ENCODE peak calls at places on chromosomes 3 and 15, in five cellular contexts. X is HCT116, D is GM23248, K is HepG2, A is neuronal stem cell. F is an unnamed sample.

GRCh38 chr3:162338514-162338913 is 841.9 kb downstream of the OTOL1 start:
- DNase-seq in D (no peak), X (no peak), A (no peak), K (no peak), F (no peak)

GRCh38 chr3:73499787-73500186 is 125.0 kb downstream of the PDZRN3 start:
- DNase-seq in D (peak), X (no peak), A (no peak), K (no peak), F (no peak)

GRCh38 chr3:51955893-51956770 is 951 bp downstream of the GPR62 start:
- DNase-seq in X (no peak), A (no peak), K (no peak), D (peak), F (no peak)

GRCh38 chr15:68524753-68525584 is 53.8 kb upstream of the CORO2B start:
- DNase-seq in X (no peak), A (no peak), K (no peak), D (peak), F (no peak)

GRCh38 chr3:10437272-10437994 is 68.0 kb downstream of the ATP2B2 start:
- DNase-seq in X (no peak), D (peak), A (no peak), K (no peak), F (no peak)

GRCh38 chr3:194773216-194773615 is 87.5 kb downstream of the FAM43A start:
- DNase-seq in A (no peak), D (peak), K (no peak), X (no peak), F (no peak)

GRCh38 chr15:63288778-63289378 is 11.5 kb downstream of the APH1B start:
- DNase-seq in A (no peak), X (peak), D (peak), K (peak), F (peak)

GRCh38 chr15:32716216-32716959 is 1.4 kb upstream of the GREM1 start:
- DNase-seq in A (no peak), D (no peak), K (no peak), X (no peak), F (no peak)

GRCh38 chr15:91472316-91472756 is 372.3 kb downstream of the SV2B start:
- DNase-seq in X (no peak), D (no peak), A (no peak), K (no peak), F (peak)

GRCh38 chr3:49015072-49015471 is 3.3 kb downstream of the DALRD3 start:
- DNase-seq in X (no peak), K (no peak), D (no peak), A (no peak), F (no peak)

GRCh38 chr15:68555348-68556037 is 23.3 kb upstream of the CORO2B start:
- DNase-seq in K (no peak), D (no peak), A (no peak), X (no peak), F (no peak)

GRCh38 chr3:135944831-135945230 is 20.7 kb upstream of the PPP2R3A start:
- DNase-seq in X (no peak), D (peak), K (no peak), A (no peak), F (no peak)

GRCh38 chr15:49297584-49297983 is 125.5 kb upstream of the FGF7 start:
- DNase-seq in X (no peak), K (no peak), D (no peak), A (no peak), F (no peak)

GRCh38 chr3:49013738-49014660 is 4.4 kb downstream of the DALRD3 start:
- DNase-seq in D (peak), K (peak), X (no peak), A (no peak), F (peak)

GRCh38 chr3:183182732-183183610 is 20.4 kb upstream of the LAMP3 start:
- DNase-seq in D (no peak), X (no peak), A (no peak), K (no peak), F (no peak)

GRCh38 chr3:71010731-71011455 is 572.6 kb downstream of the FOXP1 start:
- DNase-seq in D (no peak), X (no peak), A (no peak), K (no peak), F (peak)

GRCh38 chr3:99859855-99860254 is 42.2 kb downstream of the CMSS1 start:
- DNase-seq in D (peak), K (no peak), X (no peak), A (no peak), F (no peak)

GRCh38 chr3:61663728-61664492 is 102.5 kb downstream of the PTPRG start:
- DNase-seq in D (peak), X (peak), K (no peak), A (no peak), F (no peak)

GRCh38 chr15:86139828-86140227 is 60.2 kb downstream of the AGBL1 start:
- DNase-seq in D (no peak), A (no peak), X (no peak), K (no peak), F (no peak)

GRCh38 chr3:55537563-55537962 is 50.5 kb upstream of the WNT5A start:
- DNase-seq in K (no peak), D (no peak), A (no peak), X (no peak), F (no peak)

GRCh38 chr15:60374628-60375081 is 23.1 kb downstream of the ANXA2 start:
- DNase-seq in D (peak), K (peak), A (no peak), X (peak), F (no peak)

GRCh38 chr15:100732359-100733055 is 130.1 kb downstream of the ASB7 start:
- DNase-seq in X (no peak), D (peak), A (no peak), K (no peak), F (no peak)

DNA sequence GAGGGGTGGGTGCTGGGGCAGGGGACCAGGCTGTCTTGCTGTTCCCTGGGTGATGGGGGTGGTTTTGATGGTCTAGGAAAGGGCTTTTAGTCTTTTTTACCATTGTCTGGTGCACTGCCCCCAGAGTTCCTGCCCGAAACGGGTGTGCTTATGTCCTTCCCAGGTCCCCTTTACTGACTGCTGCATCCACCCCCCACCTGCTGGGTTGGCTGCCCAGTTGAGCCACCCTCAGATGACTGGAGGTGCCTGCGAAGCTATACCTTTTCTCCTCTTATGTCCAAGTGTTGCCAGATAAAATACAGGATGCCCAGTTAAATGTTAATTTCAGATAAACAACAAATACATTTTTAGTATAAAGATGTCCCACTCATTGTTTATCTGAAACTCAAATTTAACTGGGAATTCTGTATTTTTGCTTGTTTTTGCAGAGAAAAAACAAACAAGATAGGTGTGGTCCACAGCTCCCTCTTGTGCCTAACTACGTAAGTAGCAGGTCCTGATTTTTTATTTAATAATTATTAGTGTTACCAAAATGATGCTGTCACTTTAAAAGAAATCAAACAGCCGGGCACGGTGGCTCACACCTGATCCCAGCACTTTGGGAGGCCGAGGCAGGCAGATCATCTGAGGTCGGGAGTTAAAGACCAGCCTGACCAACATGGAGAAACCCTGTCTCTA is 6.1 kb upstream of the RPP14 start:
- DNase-seq in X (no peak), D (peak), A (peak), K (peak), F (peak)
- H3K9ac ChIP-seq in X (no peak), D (no peak), A (no peak), K (no peak), F (no peak)

DNA sequence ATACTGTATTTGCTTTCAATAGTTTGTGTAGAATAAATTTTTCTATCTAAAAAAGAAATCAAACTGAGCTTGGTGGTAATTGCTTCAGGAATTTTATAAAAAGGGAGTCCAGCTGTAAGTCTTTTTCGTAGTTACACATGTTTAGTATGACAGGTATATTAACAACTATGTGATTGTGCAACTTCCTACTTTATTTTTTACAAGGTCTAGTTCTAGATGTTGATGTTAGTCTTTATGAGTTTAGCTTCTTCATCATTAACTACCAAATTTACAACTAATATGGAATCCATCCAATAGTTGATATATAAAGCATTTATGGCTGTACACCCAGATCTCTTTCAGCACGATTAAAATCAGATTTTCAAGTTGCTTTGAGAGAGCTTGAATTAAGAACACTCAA is 623.6 kb upstream of the AGTR1 start:
- DNase-seq in D (no peak), K (no peak), A (no peak), X (no peak), F (no peak)
- H3K4me3 ChIP-seq in D (no peak), K (no peak), A (no peak), X (no peak), F (no peak)

DNA sequence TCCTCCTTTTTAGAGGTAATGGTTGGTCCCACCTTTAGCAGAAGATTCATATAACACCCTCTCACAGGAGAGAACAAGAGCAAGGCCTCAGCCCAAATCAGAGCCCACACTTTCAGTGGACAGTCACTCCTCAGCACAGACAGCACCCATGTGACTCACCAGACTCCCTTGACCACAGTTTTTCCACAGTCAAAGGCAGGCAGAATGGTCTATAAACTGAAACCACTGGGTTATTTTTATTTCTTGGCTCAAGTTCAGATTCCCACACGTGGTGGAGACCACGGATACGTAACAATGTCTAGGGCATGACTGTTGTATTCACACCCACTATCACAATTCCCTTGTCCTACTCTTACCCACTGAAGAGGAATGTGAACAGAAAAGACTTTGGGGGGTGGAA is 237.8 kb upstream of the UBE2E1 start:
- DNase-seq in K (no peak), A (no peak), X (peak), D (peak), F (peak)
- H3K9ac ChIP-seq in K (no peak), A (no peak), X (no peak), D (peak), F (no peak)

GRCh38 chr3:111803123-111803593 is 55.9 kb upstream of the PHLDB2 start:
- DNase-seq in D (peak), X (peak), K (no peak), A (no peak), F (no peak)
- H3K4me3 ChIP-seq in D (peak), X (no peak), K (no peak), A (no peak), F (no peak)

DNA sequence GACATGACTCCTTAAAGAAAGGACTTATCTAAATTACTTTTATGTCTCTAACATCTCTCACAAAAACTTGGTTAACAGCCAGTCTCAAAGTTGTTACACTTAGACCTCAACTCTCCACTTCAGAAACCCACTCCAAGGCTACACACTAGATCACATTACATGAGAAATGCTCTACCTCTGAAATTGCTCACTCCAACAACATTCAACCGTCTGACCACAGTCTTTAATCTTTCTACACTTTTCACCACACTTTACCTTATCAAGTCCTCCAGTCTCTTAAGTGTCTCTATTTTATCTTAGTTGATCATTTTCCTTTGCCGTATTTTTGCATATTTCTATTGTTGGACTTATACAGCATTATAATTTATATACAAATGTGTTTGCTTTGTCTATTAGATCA is 5.8 kb downstream of the SLC12A6 start:
- DNase-seq in X (no peak), K (no peak), D (no peak), A (no peak), F (no peak)
- H3K9ac ChIP-seq in X (no peak), K (no peak), D (no peak), A (no peak), F (no peak)

GRCh38 chr3:196633658-196634151 is 5.8 kb upstream of the NRROS start:
- DNase-seq in K (no peak), X (no peak), D (no peak), A (no peak), F (no peak)

GRCh38 chr3:196636369-196637349 is 2.8 kb upstream of the NRROS start:
- DNase-seq in A (no peak), X (no peak), K (no peak), D (peak), F (no peak)

GRCh38 chr3:196634851-196635250 is 4.6 kb upstream of the NRROS start:
- DNase-seq in D (no peak), X (no peak), A (no peak), K (no peak), F (no peak)

GRCh38 chr3:196632033-196632751 is 7.3 kb upstream of the NRROS start:
- DNase-seq in K (peak), D (peak), A (peak), X (peak), F (peak)

DNA sequence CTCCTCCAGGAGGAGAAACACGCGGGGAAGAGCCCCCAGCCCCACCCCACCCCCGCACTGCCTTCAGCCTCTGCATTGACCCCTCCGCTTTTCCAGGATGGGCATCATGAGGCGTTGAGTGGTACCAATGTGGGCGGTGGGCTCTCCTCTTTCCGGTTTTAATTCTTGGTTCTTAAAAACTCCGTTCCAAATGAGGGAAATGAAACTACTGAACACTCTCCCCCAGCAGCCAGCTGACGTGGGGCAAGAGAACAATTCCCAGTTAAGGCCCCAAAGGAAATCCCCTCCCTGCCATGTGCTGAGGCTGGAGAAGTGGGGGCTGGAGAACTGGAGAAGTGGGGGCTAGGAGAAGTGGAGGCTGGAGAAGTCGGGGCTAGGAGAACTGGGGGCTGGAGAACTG is 5.3 kb upstream of the NRROS start:
- DNase-seq in A (no peak), D (no peak), X (no peak), K (no peak), F (no peak)
- H3K4me3 ChIP-seq in A (no peak), D (no peak), X (no peak), K (no peak), F (no peak)

DNA sequence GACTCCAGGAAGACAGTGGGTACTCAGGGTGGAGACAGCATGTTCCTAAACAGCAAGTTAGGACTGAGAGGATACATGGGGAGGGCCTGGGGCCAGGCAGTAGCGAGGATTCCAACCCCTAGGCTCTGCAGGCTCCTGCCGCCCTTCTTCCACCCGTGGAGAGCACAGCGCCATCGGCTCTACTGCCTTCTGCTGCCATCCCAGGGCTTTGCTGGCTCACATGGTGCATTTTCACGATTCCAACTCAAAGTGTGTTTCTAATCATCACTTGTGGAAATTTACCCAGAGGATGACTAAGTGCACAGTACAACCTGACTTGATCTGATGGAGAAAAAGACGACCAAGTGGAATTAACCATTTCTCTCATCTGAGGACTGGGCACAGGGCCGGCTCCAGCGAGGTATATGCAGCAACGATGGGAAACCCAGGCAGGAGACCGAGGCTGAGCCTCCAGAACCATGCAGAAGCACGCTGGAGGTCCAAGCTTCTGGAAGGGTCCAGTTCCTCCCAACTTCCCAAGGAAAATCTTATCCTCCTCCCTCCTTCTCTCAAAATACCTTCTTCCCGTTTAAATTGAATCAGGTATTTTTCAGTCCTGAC is 104.6 kb downstream of the LRIG1 start:
- DNase-seq in K (no peak), A (no peak), D (peak), X (no peak), F (no peak)
- H3K9ac ChIP-seq in K (no peak), A (no peak), D (no peak), X (no peak), F (no peak)

DNA sequence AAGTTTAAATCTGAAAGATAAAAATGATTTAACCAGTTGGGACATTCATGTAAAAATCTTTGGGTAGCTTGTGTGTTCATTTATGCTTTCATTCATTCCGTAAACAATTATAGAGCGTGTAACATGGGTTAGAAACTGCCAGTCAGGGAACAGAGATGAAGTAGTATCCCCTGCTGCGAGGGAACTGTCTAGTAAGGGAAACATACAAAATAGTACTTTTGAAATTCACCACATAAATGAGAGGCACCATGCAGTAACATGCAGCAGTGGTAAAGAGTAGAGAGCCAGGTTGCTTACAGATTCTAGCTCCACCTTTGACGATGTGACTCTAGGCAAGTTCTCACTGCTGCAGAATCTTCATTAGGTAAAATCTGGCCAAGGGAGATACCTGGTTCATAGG is 921 bp downstream of the DZIP3 start:
- DNase-seq in D (peak), A (no peak), X (no peak), K (peak), F (peak)
- H3K4me3 ChIP-seq in D (peak), A (peak), X (peak), K (peak), F (peak)

GRCh38 chr3:31973081-31973480 is 8.0 kb downstream of the OSBPL10 start:
- DNase-seq in X (no peak), A (no peak), D (no peak), K (no peak), F (no peak)

GRCh38 chr3:31971607-31972006 is 9.5 kb downstream of the OSBPL10 start:
- DNase-seq in D (no peak), A (no peak), X (no peak), K (no peak), F (no peak)

GRCh38 chr3:31966978-31967592 is 14.0 kb downstream of the OSBPL10 start:
- DNase-seq in D (no peak), A (no peak), K (no peak), X (no peak), F (no peak)

GRCh38 chr3:31968391-31968926 is 12.6 kb downstream of the OSBPL10 start:
- DNase-seq in A (no peak), X (no peak), K (no peak), D (peak), F (no peak)

GRCh38 chr3:31968927-31969418 is 12.1 kb downstream of the OSBPL10 start:
- DNase-seq in K (peak), X (peak), D (peak), A (peak), F (no peak)
- H3K9ac ChIP-seq in K (peak), X (peak), D (peak), A (no peak), F (no peak)

DNA sequence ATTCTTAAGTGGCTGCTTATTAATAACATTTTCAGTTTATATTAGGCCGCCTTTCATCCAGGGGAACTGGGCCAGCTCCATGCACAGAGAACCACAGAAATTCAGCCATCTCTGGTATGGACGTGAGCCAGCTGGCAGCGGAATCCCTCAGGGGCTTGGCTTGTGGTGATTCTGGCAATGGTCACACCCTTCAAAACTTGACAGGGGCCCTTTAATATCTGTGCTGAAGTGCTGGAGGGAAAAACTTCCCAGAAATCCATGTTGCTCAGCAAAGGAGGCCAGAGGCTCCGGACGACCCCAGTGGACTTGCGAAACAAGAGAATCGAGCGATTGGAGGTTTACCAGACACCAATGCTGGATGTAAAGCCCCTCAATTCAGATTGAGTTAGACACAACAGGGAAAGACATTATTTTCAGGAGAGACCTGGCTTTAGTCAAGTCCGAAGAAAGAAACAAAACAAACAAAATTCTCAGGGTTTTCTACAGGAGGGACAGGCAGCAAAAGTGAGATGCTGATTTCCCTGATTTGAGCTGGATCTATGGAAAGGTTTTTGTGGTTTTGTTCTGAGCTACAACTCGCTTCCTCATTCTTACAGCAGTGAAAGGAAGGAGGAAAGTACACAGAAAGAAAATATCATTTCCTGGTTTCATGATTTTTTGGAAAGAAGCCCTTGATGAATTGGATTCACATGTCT is 11.1 kb downstream of the PRICKLE2 start:
- DNase-seq in A (no peak), X (no peak), D (peak), K (no peak), F (no peak)
- H3K4me3 ChIP-seq in A (no peak), X (no peak), D (peak), K (no peak), F (no peak)